ENCODE peak calls at places on chromosomes 6 and 20, in five cellular contexts. R is heart right ventricle, E is natural killer cell, D is omental fat pad, U is prostate gland. J is an unnamed sample.

GRCh38 chr6:37763413-37763812 is 56.1 kb upstream of the ZFAND3 start:
- DNase-seq in U (no peak), D (no peak), E (no peak), R (no peak), J (no peak)

GRCh38 chr6:1313755-1314503 is 2.0 kb downstream of the FOXQ1 start:
- DNase-seq in R (no peak), E (no peak), D (no peak), U (peak), J (peak)

GRCh38 chr6:45483021-45483420 is 105.3 kb upstream of the SUPT3H start:
- DNase-seq in U (no peak), E (no peak), D (no peak), R (no peak), J (no peak)

GRCh38 chr6:111725446-111726112 is 119.9 kb upstream of the TRAF3IP2 start:
- DNase-seq in D (no peak), R (no peak), E (no peak), U (no peak), J (no peak)

GRCh38 chr6:45901777-45902650 is 113.6 kb downstream of the CLIC5 start:
- DNase-seq in R (no peak), D (no peak), U (no peak), E (no peak), J (no peak)

GRCh38 chr6:6856538-6857523 is 250.9 kb upstream of the RREB1 start:
- DNase-seq in D (peak), R (peak), E (no peak), U (no peak), J (peak)

GRCh38 chr6:15644904-15645303 is 17.9 kb downstream of the DTNBP1 start:
- DNase-seq in U (no peak), E (no peak), R (no peak), D (no peak), J (no peak)

GRCh38 chr20:47773381-47773786 is 11.9 kb downstream of the SULF2 start:
- DNase-seq in D (no peak), U (no peak), R (peak), E (no peak), J (no peak)

GRCh38 chr6:3036861-3037469 is 31.3 kb upstream of the RIPK1 start:
- DNase-seq in U (no peak), E (no peak), D (no peak), R (no peak), J (no peak)

DNA sequence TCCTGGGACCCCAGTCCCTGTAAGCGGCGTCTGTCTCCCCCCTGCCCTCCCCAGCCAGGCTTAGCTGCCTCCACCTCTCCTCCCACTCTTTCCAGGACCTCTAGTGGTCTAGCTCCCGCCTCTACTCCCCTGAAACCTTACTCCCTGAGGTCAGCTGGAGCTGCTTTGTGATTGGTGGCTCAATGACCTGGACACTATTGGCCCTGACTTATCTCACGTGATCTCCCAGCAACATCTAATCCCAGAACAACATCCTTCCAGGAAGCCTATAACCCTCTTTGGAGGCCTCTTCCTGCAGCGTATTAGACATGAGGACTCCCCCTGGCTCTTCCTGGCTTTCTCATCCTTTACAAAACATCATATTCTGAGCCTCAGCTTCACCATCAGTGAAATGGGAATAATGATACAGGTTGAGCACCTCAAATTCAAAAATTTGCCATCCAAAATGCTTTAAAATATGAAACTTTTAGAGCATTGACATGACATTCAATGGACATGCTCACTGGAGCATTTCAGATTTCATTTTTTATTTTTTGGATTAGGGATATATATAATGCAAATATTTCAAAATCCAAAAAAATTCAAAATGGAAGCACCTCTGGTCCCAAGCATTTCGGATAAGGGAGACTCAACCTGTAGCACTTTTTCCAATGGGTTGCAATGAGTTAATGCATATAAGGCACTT is 16.3 kb upstream of the SRC start:
- DNase-seq in E (no peak), R (no peak), U (no peak), D (no peak), J (no peak)
- TF ChIP-seq CTCF in E (no peak), R (no peak), U (no peak), D (no peak), J (no peak)

DNA sequence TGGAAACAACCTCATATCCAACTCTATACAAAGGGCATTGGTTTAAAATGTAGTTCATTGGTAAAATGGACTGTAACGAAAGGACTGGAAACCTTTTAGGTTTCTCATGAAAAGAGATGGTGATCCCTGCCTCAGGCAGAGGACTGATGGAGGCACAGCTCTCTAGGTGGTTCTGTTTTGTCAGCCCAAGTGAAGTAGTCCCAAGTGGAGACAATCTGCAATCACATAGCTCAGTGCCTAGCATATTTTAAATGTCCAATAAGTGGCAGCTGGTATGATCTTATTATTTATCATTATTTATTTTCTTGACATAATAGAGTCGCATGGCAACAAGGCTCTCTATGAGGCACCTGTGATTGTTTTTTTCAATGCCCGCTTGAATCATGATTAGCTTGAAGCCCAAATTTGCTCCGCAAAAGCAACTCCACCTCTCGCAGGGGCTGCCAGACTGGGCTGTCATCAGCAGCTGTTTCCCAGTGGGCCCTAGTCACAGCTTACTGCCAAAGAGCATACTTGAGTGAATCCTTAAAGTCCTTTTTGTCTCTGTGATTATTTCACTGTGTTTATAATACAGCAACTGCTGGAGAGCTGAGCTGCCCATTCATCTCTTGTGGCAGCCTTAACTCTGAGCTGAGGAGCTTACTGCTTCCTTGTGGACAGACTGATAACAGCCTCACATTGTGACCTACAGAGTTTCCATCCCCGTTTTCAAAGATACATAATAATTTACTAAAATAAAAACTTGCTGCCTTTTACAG is 19.7 kb upstream of the ENPP1 start:
- DNase-seq in E (no peak), R (no peak), U (no peak), D (no peak), J (no peak)
- TF ChIP-seq CTCF in E (no peak), R (peak), U (no peak), D (no peak), J (no peak)

DNA sequence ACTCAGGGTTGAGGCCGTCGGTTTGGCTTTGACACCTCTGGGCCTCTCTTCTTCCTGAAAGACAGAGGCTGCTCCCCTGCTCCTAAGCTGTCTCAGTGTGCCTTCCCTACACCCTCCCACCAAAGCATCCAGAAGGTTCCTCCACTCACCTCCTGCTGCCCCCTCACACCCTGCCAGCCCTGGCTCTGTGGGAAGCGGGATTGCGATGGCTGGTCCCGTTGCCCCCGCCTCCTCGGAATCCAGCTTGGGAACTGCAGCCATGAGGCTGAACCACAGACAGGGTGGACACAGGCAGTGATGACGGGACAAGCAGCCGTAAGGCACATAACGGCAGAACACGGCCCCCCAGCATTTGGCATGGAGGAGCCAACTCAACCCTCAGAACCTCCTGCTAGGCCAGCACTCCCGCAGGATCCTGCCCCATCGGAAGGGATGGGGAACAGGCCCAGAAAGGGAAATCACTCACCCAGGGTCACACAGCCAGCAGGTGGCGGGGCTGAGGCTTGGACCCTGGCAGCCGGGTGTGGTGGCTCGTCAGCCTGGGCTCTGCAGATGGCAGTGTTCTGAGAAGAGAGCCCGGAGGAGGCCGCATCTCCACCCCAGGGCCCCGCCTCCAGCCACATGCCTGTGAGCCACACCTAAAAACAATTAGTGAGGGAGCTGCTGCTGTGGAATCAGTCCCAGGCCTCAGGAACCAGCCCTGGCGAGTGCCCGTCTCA is 139.6 kb downstream of the PHACTR3 start:
- DNase-seq in D (no peak), R (no peak), E (no peak), U (no peak), J (no peak)
- TF ChIP-seq CTCF in D (no peak), R (no peak), E (no peak), U (no peak), J (no peak)

DNA sequence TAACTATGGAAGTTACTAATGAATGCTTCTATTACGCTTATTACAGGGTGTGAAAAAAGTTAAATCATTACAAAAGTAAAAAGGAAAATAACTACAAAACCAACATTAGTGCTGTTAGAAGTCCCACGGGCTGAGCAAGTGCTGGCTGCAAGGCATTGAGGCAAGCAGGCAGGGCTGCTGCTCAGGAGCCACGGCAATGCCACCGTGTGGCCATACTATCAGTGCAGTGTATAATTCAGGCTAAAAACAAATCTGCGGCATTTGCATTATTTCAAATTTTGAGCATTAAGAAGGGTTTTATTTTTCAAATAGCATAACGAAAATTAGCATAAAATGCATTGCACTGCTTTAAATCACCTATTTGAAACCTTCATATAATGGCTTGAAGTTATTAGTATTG is 17.1 kb downstream of the IFNGR1 start:
- DNase-seq in D (no peak), R (no peak), E (no peak), U (peak), J (no peak)
- TF ChIP-seq CTCF in D (no peak), R (peak), E (no peak), U (peak), J (no peak)

GRCh38 chr20:50642288-50642803 is 49.0 kb downstream of the RIPOR3 start:
- DNase-seq in R (peak), U (no peak), D (no peak), E (no peak), J (no peak)

GRCh38 chr20:50645253-50646068 is 45.9 kb downstream of the RIPOR3 start:
- DNase-seq in D (peak), R (peak), U (peak), E (no peak), J (no peak)

GRCh38 chr20:50649587-50649986 is 41.8 kb downstream of the RIPOR3 start:
- DNase-seq in U (no peak), R (no peak), D (no peak), E (no peak), J (no peak)

GRCh38 chr20:50648651-50649050 is 42.7 kb downstream of the RIPOR3 start:
- DNase-seq in D (no peak), R (no peak), E (no peak), U (no peak), J (no peak)

DNA sequence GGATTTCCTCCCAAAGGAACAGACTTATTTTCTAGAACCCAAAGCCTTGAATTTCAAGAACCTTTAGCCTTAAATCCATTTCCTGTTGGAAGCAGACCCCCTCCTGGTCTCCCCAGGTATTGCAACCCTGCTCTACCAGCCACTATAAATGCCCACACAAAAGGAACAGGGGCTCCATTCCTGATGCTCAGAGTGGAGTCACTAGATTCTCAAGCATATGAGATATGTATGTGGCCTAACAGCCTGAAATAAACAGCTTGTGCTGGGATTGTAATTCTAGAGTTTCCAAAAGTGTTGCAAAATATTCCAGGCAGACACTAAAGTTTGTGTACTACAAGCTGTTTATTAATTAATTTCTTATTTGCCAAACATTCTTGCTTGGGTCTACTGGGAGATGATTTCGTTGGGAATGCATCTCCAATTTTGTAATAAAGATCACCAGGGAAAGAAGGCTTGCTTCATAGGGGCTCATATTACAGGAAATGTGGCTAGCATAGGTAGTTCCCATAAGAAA is 44.8 kb downstream of the RIPOR3 start:
- DNase-seq in D (no peak), U (no peak), E (no peak), R (no peak), J (no peak)
- TF ChIP-seq CTCF in D (no peak), U (no peak), E (no peak), R (no peak), J (no peak)

GRCh38 chr6:168616807-168617756 is 176.1 kb downstream of the SMOC2 start:
- DNase-seq in U (no peak), E (no peak), R (peak), D (no peak), J (no peak)
- TF ChIP-seq CTCF in U (peak), E (no peak), R (peak), D (no peak), J (no peak)

GRCh38 chr6:5746392-5747140 is 260.2 kb downstream of the NRN1 start:
- DNase-seq in D (no peak), U (no peak), R (no peak), E (no peak), J (no peak)
- TF ChIP-seq CTCF in D (no peak), U (no peak), R (peak), E (no peak), J (no peak)

GRCh38 chr20:38473353-38473795 is 731 bp downstream of the RALGAPB start:
- DNase-seq in R (peak), D (no peak), U (peak), E (no peak), J (no peak)
- TF ChIP-seq CTCF in R (no peak), D (no peak), U (no peak), E (no peak), J (no peak)

DNA sequence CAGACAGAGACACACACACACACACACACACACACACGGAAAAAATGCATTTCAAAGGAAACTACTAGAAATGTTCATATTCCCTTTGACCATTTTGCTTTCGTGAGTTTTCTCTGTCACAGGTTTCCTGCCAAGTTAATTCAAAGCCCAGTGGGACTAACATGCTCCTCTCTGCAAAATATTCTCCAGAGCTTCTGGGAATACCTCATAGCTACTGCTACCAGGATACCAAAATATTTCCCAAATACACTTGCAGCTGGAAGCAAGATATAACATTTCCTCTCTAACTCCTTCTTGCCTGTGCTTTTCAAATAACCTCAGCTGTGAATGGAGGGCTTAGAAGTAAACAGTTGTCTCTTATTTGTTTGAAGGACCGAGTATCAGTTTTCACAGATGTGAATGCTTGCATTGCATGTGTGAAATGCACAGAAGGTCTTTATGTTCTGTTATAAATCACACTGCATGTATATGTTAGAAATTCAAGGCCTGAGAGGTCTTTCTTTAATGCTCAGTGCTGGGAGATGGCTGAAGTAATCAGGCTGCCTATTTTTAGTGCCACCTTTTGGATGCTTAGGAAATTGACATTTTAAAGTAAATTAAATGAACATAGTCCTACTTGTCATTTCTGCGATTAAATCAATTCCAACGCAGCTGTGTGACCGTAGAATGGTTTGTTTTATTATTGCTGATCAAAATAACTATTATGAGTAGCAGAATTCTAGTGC is 8.7 kb upstream of the FAM209A start:
- DNase-seq in U (no peak), R (peak), E (no peak), D (no peak), J (no peak)
- TF ChIP-seq CTCF in U (no peak), R (peak), E (no peak), D (no peak), J (no peak)

J was measured in GM20000.